ENCODE peak calls at places on chromosomes 3 and 15, in four cellular contexts. R, M, I and C are unnamed samples.

GRCh38 chr3:37096292-37096691 is 78.1 kb downstream of the LRRFIP2 start:
- DNase-seq in M (no peak), I (peak; percentile 38), R (peak; percentile 58), C (no peak)

GRCh38 chr15:29968099-29968892 is 114.5 kb upstream of the GOLGA8J start:
- DNase-seq in R (no peak), I (no peak), M (no peak), C (no peak)

GRCh38 chr15:36239509-36239908 is 339.9 kb upstream of the CDIN1 start:
- DNase-seq in I (no peak), R (no peak), M (no peak), C (no peak)

GRCh38 chr3:45134758-45135521 is 11.2 kb downstream of the CDCP1 start:
- DNase-seq in R (peak; percentile 57), M (no peak), I (no peak), C (no peak)

GRCh38 chr3:42185044-42185443 is 80.9 kb downstream of the CCK start:
- DNase-seq in R (peak; percentile 64), M (no peak), I (no peak), C (no peak)

GRCh38 chr3:152193673-152194267 is 75.0 kb upstream of the MBNL1 start:
- DNase-seq in R (no peak), I (no peak), M (peak; percentile 69), C (no peak)

GRCh38 chr3:14224895-14225294 is 46.3 kb downstream of the LSM3 start:
- DNase-seq in I (no peak), R (peak; percentile 46), M (no peak), C (no peak)

GRCh38 chr3:11850003-11850402 is 3.3 kb upstream of the TAMM41 start:
- DNase-seq in M (no peak), R (no peak), I (no peak), C (no peak)

GRCh38 chr3:179093807-179094206 is 22.2 kb upstream of the ZMAT3 start:
- DNase-seq in I (no peak), R (peak; percentile 74), M (no peak), C (no peak)

GRCh38 chr3:40645883-40646282 is 121.1 kb downstream of the ZNF621 start:
- DNase-seq in M (no peak), R (peak; percentile 6), I (no peak), C (no peak)

GRCh38 chr15:90035095-90035834 is 34.1 kb downstream of the ZNF710 start:
- DNase-seq in M (no peak), I (no peak), R (peak; percentile 79), C (peak; percentile 65)

GRCh38 chr3:197168606-197169005 is 129.8 kb downstream of the DLG1 start:
- DNase-seq in R (peak; percentile 52), I (peak; percentile 21), M (peak; percentile 35), C (no peak)

GRCh38 chr3:117512975-117513374 is 803.4 kb downstream of the TUSC7 start:
- DNase-seq in I (no peak), M (no peak), R (peak; percentile 10), C (no peak)

GRCh38 chr3:194206375-194206774 is 70.4 kb downstream of the HES1 start:
- DNase-seq in I (no peak), M (no peak), R (no peak), C (peak; percentile 70)

GRCh38 chr3:64291345-64291744 is 66.1 kb upstream of the PRICKLE2 start:
- DNase-seq in R (peak; percentile 93), M (no peak), I (peak; percentile 78), C (no peak)

GRCh38 chr3:130975251-130975650 is 51.4 kb downstream of the ASTE1 start:
- DNase-seq in M (no peak), R (no peak), I (no peak), C (no peak)

GRCh38 chr3:84960581-84960980 is 1.8 kb downstream of the CADM2 start:
- DNase-seq in I (no peak), R (no peak), M (no peak), C (no peak)

GRCh38 chr3:51371943-51372557 is 13.0 kb upstream of the MANF start:
- DNase-seq in I (peak; percentile 28), R (peak; percentile 78), M (peak; percentile 49), C (no peak)

GRCh38 chr3:17605032-17605431 is 137.4 kb downstream of the TBC1D5 start:
- DNase-seq in M (no peak), I (peak; percentile 78), R (peak; percentile 88), C (no peak)

GRCh38 chr3:15221574-15222217 is 15.7 kb downstream of the CAPN7 start:
- DNase-seq in R (no peak), M (no peak), I (no peak), C (no peak)

GRCh38 chr3:184175506-184175905 is 851 bp downstream of the AP2M1 start:
- DNase-seq in R (no peak), I (no peak), M (no peak), C (no peak)

GRCh38 chr3:113698891-113699465 is 2.5 kb upstream of the USF3 start:
- DNase-seq in I (no peak), M (no peak), R (peak; percentile 34), C (peak; percentile 52)

GRCh38 chr3:11510001-11510760 is 133.5 kb downstream of the VGLL4 start:
- DNase-seq in R (no peak), I (no peak), M (no peak), C (peak; percentile 48)